ENCODE peak calls at places on chromosomes 16 and 17, in four cellular contexts. K is GM12878, T is HepG2, C is K562. J is an unnamed sample.

GRCh38 chr17:41369713-41370112 is at the start of gene KRT33B:
- DNase-seq in K (no peak), T (no peak), C (no peak), J (no peak)

GRCh38 chr17:37358098-37358829 is 17.5 kb upstream of the C17orf78 start:
- DNase-seq in K (no peak), T (peak; percentile 81), C (peak; percentile 80), J (peak; percentile 85)

GRCh38 chr16:11557811-11558210 is 28.9 kb downstream of the LITAF start:
- DNase-seq in K (no peak), T (no peak), C (no peak), J (no peak)

GRCh38 chr16:4597174-4597573 is 17.5 kb downstream of the UBALD1 start:
- DNase-seq in K (no peak), T (no peak), C (no peak), J (no peak)

GRCh38 chr17:48068491-48068961 is 20.4 kb downstream of the NFE2L1 start:
- DNase-seq in K (no peak), T (peak; percentile 41), C (peak; percentile 34), J (peak; percentile 57)

GRCh38 chr16:1691956-1692355 is 13.9 kb downstream of the JPT2 start:
- DNase-seq in K (no peak), T (no peak), C (no peak), J (no peak)

GRCh38 chr17:2718150-2718938 is 6.8 kb upstream of the CLUH start:
- DNase-seq in K (no peak), T (peak; percentile 50), C (peak; percentile 45), J (no peak)

GRCh38 chr17:14052886-14053615 is 16.3 kb upstream of the COX10 start:
- DNase-seq in K (no peak), T (peak; percentile 84), C (no peak), J (no peak)

GRCh38 chr16:12420661-12421209 is 383.0 kb downstream of the CPPED1 start:
- DNase-seq in K (no peak), T (no peak), C (peak; percentile 87), J (no peak)

GRCh38 chr16:50246299-50247122 is 19.8 kb upstream of the ADCY7 start:
- DNase-seq in K (no peak), T (no peak), C (no peak), J (peak; percentile 51)

GRCh38 chr17:58786586-58787295 is 31.1 kb downstream of the PPM1E start:
- DNase-seq in K (no peak), T (no peak), C (peak; percentile 35), J (no peak)

GRCh38 chr17:6569391-6570302 is 13.3 kb upstream of the PITPNM3 start:
- DNase-seq in K (no peak), T (no peak), C (no peak), J (no peak)

GRCh38 chr16:70715113-70715711 is 29.4 kb upstream of the MTSS2 start:
- DNase-seq in K (no peak), T (no peak), C (no peak), J (no peak)

GRCh38 chr16:76897816-76898215 is 293.2 kb upstream of the MON1B start:
- DNase-seq in K (no peak), T (no peak), C (no peak), J (no peak)

GRCh38 chr17:27216836-27217235 is 77.1 kb upstream of the WSB1 start:
- DNase-seq in K (no peak), T (no peak), C (no peak), J (no peak)

GRCh38 chr17:68600123-68600880 is 865 bp downstream of the FAM20A start:
- DNase-seq in K (no peak), T (peak; percentile 59), C (no peak), J (peak; percentile 81)

GRCh38 chr17:14282700-14283099 is 18.2 kb upstream of the HS3ST3B1 start:
- DNase-seq in K (no peak), T (no peak), C (no peak), J (no peak)

GRCh38 chr17:17751996-17752821 is 71.0 kb downstream of the RAI1 start:
- DNase-seq in K (peak; percentile 74), T (peak; percentile 91), C (peak; percentile 91), J (peak; percentile 97)
- TF ChIP-seq CREM in K (peak; percentile 32), T (no peak), C (peak; percentile 60), J (no peak)

GRCh38 chr17:5282639-5283217 is 644 bp downstream of the RABEP1 start:
- DNase-seq in K (no peak), T (no peak), C (peak; percentile 27), J (peak; percentile 16)

GRCh38 chr17:5286846-5287245 is 4.8 kb downstream of the RABEP1 start:
- DNase-seq in K (no peak), T (no peak), C (no peak), J (peak; percentile 22)

GRCh38 chr17:5281814-5282638 is at the start of gene RABEP1:
- DNase-seq in K (peak; percentile 46), T (peak; percentile 75), C (peak; percentile 89), J (peak; percentile 91)

DNA sequence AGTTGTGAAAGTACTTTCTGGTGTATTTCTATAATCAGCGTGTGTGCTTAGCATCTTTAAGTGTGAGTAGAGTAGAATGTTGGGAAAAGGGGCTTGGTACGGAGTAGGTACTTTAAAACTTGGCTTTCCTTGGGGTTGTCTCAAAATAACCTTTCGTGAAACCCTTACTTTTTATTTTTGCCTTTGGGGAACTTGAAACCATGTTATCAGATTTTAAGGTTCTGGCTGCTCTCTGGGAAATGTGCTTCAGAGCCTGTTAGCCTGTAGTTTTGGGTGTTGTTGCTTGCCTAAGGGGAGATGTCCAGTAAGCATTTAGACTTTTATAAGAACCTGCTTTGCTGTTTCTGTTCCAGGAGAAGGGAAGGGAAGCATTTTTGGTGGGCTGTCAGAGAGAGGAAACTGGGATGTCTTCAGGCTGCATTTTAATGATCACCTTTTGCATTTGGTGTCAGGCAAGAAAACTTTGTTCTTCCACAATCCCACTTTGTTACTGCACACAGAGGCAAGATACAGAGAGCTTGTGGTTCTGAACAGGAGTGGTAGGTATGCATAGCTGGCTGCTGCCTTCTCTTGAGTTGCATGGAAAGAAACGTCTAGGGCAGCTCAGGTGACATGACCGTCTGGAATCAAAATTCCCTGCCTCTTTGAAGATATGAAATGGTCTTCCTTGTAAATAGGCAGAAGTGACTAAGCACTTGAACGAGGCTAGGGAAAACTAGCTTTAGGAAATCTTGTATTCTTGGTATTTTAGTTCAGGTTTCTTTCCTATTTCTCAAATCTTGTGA is 1.6 kb downstream of the RABEP1 start:
- DNase-seq in K (no peak), T (no peak), C (peak; percentile 41), J (no peak)
- TF ChIP-seq CREM in K (no peak), T (no peak), C (no peak), J (no peak)

DNA sequence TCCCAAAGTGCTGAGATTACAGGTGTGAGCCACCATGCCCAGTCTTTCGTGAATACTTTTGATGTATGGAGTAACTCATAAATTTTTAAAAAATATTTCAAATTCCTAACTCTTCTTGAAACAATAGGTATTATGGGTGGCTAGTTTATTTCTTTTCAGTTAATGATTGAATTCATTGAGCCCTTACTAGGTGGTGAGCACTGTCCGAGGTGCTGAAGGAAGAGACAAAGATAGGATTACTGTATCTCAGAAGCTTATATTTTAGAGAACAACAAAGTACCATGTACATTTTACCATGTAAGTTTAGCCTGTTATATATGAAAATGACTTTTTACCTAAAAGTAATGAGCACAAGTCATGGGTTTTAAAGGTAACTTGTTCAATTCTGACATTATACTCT is 418.3 kb downstream of the NPIPA7 start:
- DNase-seq in K (no peak), T (no peak), C (peak; percentile 29), J (peak; percentile 17)
- TF ChIP-seq CREM in K (no peak), T (no peak), C (no peak), J (no peak)

GRCh38 chr16:9050102-9050830 is 41.2 kb upstream of the HAPSTR1 start:
- DNase-seq in K (no peak), T (peak; percentile 52), C (peak; percentile 82), J (peak; percentile 84)

GRCh38 chr16:9046667-9047055 is 44.8 kb upstream of the HAPSTR1 start:
- DNase-seq in K (no peak), T (no peak), C (no peak), J (no peak)

GRCh38 chr16:9048302-9048700 is 43.1 kb upstream of the HAPSTR1 start:
- DNase-seq in K (no peak), T (no peak), C (no peak), J (no peak)

GRCh38 chr16:9047689-9048301 is 43.6 kb upstream of the HAPSTR1 start:
- DNase-seq in K (peak; percentile 62), T (peak; percentile 97), C (peak; percentile 95), J (peak; percentile 24)

DNA sequence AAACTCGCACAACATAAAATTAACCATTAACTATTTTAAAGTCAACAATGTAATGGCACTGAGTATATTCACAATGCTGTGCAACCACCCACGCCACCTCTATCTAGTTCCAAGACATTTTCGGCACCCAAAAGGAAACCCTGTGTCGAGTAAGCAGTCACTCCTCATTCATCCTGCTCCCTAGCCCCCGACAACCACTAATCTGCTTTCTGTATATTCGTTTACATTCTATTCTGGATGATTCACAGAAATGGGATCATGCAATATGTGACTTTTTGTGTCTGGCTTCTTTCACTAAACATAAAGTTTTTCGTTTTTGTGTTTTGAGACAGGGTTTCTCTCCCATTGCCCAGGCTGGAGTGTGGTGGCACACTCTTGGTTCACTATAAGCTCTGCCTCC is 42.2 kb upstream of the HAPSTR1 start:
- DNase-seq in K (no peak), T (no peak), C (no peak), J (no peak)
- TF ChIP-seq CREM in K (no peak), T (no peak), C (no peak), J (no peak)

DNA sequence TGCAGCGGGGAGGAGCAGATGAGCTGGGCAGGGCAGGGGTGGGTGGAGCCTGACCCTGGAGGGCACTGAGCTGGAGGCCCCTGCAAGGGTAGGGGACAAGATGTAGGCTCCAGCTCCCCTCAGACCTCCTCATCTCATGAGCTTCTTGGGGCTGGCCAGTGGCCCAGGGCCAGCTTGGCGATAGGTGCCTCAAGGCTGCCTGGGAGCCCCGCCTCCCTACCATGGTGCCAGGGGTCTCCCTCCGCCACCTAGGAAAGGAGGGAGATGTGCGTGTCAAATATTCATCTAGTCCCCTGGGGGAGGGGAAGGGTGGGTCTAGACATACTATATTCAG is 3.9 kb downstream of the HIRIP3 start:
- DNase-seq in K (no peak), T (no peak), C (no peak), J (no peak)
- TF ChIP-seq CREM in K (no peak), T (no peak), C (no peak), J (no peak)

GRCh38 chr17:60036796-60037677 is 41.7 kb downstream of the HEATR6 start:
- DNase-seq in K (peak; percentile 12), T (peak; percentile 83), C (peak; percentile 85), J (peak; percentile 78)

GRCh38 chr17:60043846-60044245 is 34.9 kb downstream of the HEATR6 start:
- DNase-seq in K (no peak), T (no peak), C (no peak), J (no peak)

GRCh38 chr17:60040843-60041242 is 37.9 kb downstream of the HEATR6 start:
- DNase-seq in K (no peak), T (no peak), C (no peak), J (no peak)

GRCh38 chr17:60039509-60040442 is 38.9 kb downstream of the HEATR6 start:
- DNase-seq in K (no peak), T (no peak), C (peak; percentile 47), J (no peak)

DNA sequence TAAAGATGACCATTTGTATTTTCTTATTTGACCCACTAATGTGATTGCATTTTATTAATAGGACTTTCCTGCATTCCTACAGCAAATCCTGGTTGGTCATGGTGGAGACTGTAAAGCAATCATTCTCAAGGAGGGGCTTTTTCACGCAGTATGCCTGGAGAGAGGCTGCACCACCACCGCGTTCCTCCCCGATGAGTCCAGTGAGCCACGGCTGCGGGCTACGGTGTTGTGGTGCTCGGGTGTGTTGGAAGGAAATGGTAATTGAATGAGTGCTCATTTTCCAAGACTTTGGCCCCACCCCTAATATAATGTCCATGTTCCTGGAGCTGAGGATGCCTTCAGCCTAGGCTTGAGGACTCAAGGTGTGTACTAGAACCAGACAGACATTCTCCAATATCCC is 39.6 kb downstream of the HEATR6 start:
- DNase-seq in K (no peak), T (no peak), C (peak; percentile 6), J (no peak)
- TF ChIP-seq CREM in K (no peak), T (no peak), C (no peak), J (no peak)

J was measured in WTC11.